ENCODE peak calls at places on chromosomes 3 and 15, in four cellular contexts. A is suprapubic skin, E is left ventricle myocardium superior, O is ACHN. G is an unnamed sample.

GRCh38 chr3:18679226-18679625 is 254.1 kb upstream of the SATB1 start:
- DNase-seq in A (no peak), E (no peak), O (no peak), G (no peak)

GRCh38 chr3:127404614-127405598 is 117.1 kb upstream of the PRR20G start:
- DNase-seq in A (peak; percentile 66), E (no peak), O (no peak), G (no peak)

GRCh38 chr3:10235551-10235950 is 12.7 kb upstream of the TATDN2 start:
- DNase-seq in A (no peak), E (no peak), O (no peak), G (no peak)

GRCh38 chr3:163785693-163786092 is 1292.6 kb downstream of the SI start:
- DNase-seq in A (no peak), E (no peak), O (peak; percentile 27), G (peak; percentile 37)

GRCh38 chr3:32998631-32999451 is 47.4 kb downstream of the CCR4 start:
- DNase-seq in A (no peak), E (no peak), O (no peak), G (no peak)

GRCh38 chr15:55518641-55519040 is 10.6 kb upstream of the DNAAF4 start:
- DNase-seq in A (no peak), E (no peak), O (no peak), G (no peak)

GRCh38 chr3:52265387-52265786 is 13.1 kb downstream of the WDR82 start:
- DNase-seq in A (no peak), E (no peak), O (no peak), G (no peak)

GRCh38 chr3:13217736-13218540 is 144.7 kb upstream of the IQSEC1 start:
- DNase-seq in A (no peak), E (peak; percentile 16), O (peak; percentile 96), G (no peak)

GRCh38 chr15:94877833-94878232 is 646.5 kb downstream of the MCTP2 start:
- DNase-seq in A (no peak), E (no peak), O (no peak), G (no peak)

GRCh38 chr15:57220220-57220619 is 156.1 kb upstream of the CGNL1 start:
- DNase-seq in A (no peak), E (no peak), O (peak; percentile 52), G (no peak)

GRCh38 chr3:28103871-28104270 is 137.5 kb upstream of the CMC1 start:
- DNase-seq in A (no peak), E (no peak), O (no peak), G (no peak)

GRCh38 chr3:120477826-120478225 is 27.0 kb upstream of the FSTL1 start:
- DNase-seq in A (no peak), E (no peak), O (no peak), G (no peak)

GRCh38 chr3:118882353-118882947 is 152.2 kb downstream of the IGSF11 start:
- DNase-seq in A (no peak), E (peak; percentile 46), O (peak; percentile 53), G (peak; percentile 89)

GRCh38 chr3:131535596-131535995 is 32.8 kb upstream of the MRPL3 start:
- DNase-seq in A (no peak), E (no peak), O (no peak), G (no peak)

GRCh38 chr3:129313983-129314756 is 35.5 kb downstream of the HMCES start:
- DNase-seq in A (no peak), E (no peak), O (peak; percentile 27), G (no peak)

GRCh38 chr3:126266291-126266840 is 86.0 kb upstream of the ALDH1L1 start:
- DNase-seq in A (no peak), E (peak; percentile 91), O (peak; percentile 48), G (peak; percentile 67)

GRCh38 chr3:188659444-188660100 is 505.6 kb downstream of the LPP start:
- DNase-seq in A (no peak), E (no peak), O (no peak), G (no peak)

GRCh38 chr15:31235298-31236183 is 91.1 kb upstream of the KLF13 start:
- DNase-seq in A (no peak), E (peak; percentile 90), O (no peak), G (peak; percentile 82)

GRCh38 chr3:100197876-100198275 is 62.9 kb upstream of the TBC1D23 start:
- DNase-seq in A (no peak), E (no peak), O (no peak), G (no peak)

GRCh38 chr3:72797773-72798543 is 50.3 kb downstream of the SHQ1 start:
- DNase-seq in A (no peak), E (peak; percentile 67), O (peak; percentile 64), G (peak; percentile 21)

GRCh38 chr3:39651993-39652739 is 157.2 kb upstream of the MYRIP start:
- DNase-seq in A (no peak), E (no peak), O (no peak), G (no peak)

G was measured in testis.